ENCODE peak calls at places on chromosomes 16 and 17, in ten cellular contexts. One of them, this sample, is unnamed.

GRCh38 chr17:45147102-45147580 is 1.1 kb upstream of the HEXIM1 start:
- DNase-seq in transverse colon: no peak
- DNase-seq in GM12892: peak; percentile 58
- DNase-seq in HCT116: no peak
- DNase-seq in GM12878: no peak
- DNase-seq in breast epithelium: peak; percentile 64
- DNase-seq in upper lobe of left lung: no peak
- DNase-seq in stomach: peak; percentile 66
- DNase-seq in sigmoid colon: no peak
- DNase-seq in spleen: peak; percentile 90
- DNase-seq in this sample: no peak

GRCh38 chr17:49327835-49328784 is 33.9 kb downstream of the ZNF652 start:
- DNase-seq in transverse colon: no peak
- DNase-seq in GM12892: no peak
- DNase-seq in HCT116: no peak
- DNase-seq in GM12878: no peak
- DNase-seq in breast epithelium: no peak
- DNase-seq in upper lobe of left lung: no peak
- DNase-seq in stomach: no peak
- DNase-seq in sigmoid colon: no peak
- DNase-seq in spleen: no peak
- DNase-seq in this sample: no peak

GRCh38 chr16:46762583-46762982 is 14.4 kb upstream of the MYLK3 start:
- DNase-seq in transverse colon: no peak
- DNase-seq in GM12892: no peak
- DNase-seq in HCT116: no peak
- DNase-seq in GM12878: no peak
- DNase-seq in breast epithelium: no peak
- DNase-seq in upper lobe of left lung: no peak
- DNase-seq in stomach: no peak
- DNase-seq in sigmoid colon: no peak
- DNase-seq in spleen: no peak
- DNase-seq in this sample: no peak

GRCh38 chr16:1964046-1964505 is 550 bp downstream of the RPS2 start:
- DNase-seq in transverse colon: no peak
- DNase-seq in GM12892: no peak
- DNase-seq in HCT116: no peak
- DNase-seq in GM12878: no peak
- DNase-seq in breast epithelium: no peak
- DNase-seq in upper lobe of left lung: peak; percentile 50
- DNase-seq in stomach: no peak
- DNase-seq in sigmoid colon: no peak
- DNase-seq in spleen: no peak
- DNase-seq in this sample: no peak

GRCh38 chr17:7403043-7403901 is 625 bp downstream of the TMEM256 start:
- DNase-seq in transverse colon: peak; percentile 75
- DNase-seq in GM12892: no peak
- DNase-seq in HCT116: peak; percentile 62
- DNase-seq in GM12878: no peak
- DNase-seq in breast epithelium: no peak
- DNase-seq in upper lobe of left lung: peak; percentile 56
- DNase-seq in stomach: peak; percentile 33
- DNase-seq in sigmoid colon: peak; percentile 88
- DNase-seq in spleen: peak; percentile 84
- DNase-seq in this sample: peak; percentile 95

GRCh38 chr17:70137451-70138230 is 31.7 kb upstream of the KCNJ2 start:
- DNase-seq in transverse colon: peak; percentile 32
- DNase-seq in GM12892: peak; percentile 28
- DNase-seq in HCT116: no peak
- DNase-seq in GM12878: peak; percentile 70
- DNase-seq in breast epithelium: peak; percentile 76
- DNase-seq in upper lobe of left lung: peak; percentile 73
- DNase-seq in stomach: no peak
- DNase-seq in sigmoid colon: peak; percentile 86
- DNase-seq in spleen: no peak
- DNase-seq in this sample: no peak

GRCh38 chr17:19703106-19703775 is 13.1 kb downstream of the SLC47A2 start:
- DNase-seq in transverse colon: no peak
- DNase-seq in GM12892: no peak
- DNase-seq in HCT116: no peak
- DNase-seq in GM12878: no peak
- DNase-seq in breast epithelium: peak; percentile 13
- DNase-seq in upper lobe of left lung: peak; percentile 81
- DNase-seq in stomach: no peak
- DNase-seq in sigmoid colon: no peak
- DNase-seq in spleen: no peak
- DNase-seq in this sample: peak; percentile 90

GRCh38 chr17:79540306-79540705 is 70.5 kb downstream of the RBFOX3 start:
- DNase-seq in transverse colon: no peak
- DNase-seq in GM12892: no peak
- DNase-seq in HCT116: no peak
- DNase-seq in GM12878: no peak
- DNase-seq in breast epithelium: no peak
- DNase-seq in upper lobe of left lung: no peak
- DNase-seq in stomach: no peak
- DNase-seq in sigmoid colon: peak; percentile 45
- DNase-seq in spleen: peak; percentile 57
- DNase-seq in this sample: no peak

GRCh38 chr17:79162012-79162577 is 87.5 kb downstream of the ENGASE start:
- DNase-seq in transverse colon: no peak
- DNase-seq in GM12892: no peak
- DNase-seq in HCT116: no peak
- DNase-seq in GM12878: no peak
- DNase-seq in breast epithelium: no peak
- DNase-seq in upper lobe of left lung: no peak
- DNase-seq in stomach: no peak
- DNase-seq in sigmoid colon: no peak
- DNase-seq in spleen: no peak
- DNase-seq in this sample: no peak

GRCh38 chr16:30535777-30536190 is 1.1 kb upstream of the ZNF747 start:
- DNase-seq in transverse colon: peak; percentile 84
- DNase-seq in GM12892: peak; percentile 77
- DNase-seq in HCT116: peak; percentile 31
- DNase-seq in GM12878: peak; percentile 34
- DNase-seq in breast epithelium: peak; percentile 72
- DNase-seq in upper lobe of left lung: peak; percentile 88
- DNase-seq in stomach: peak; percentile 78
- DNase-seq in sigmoid colon: peak; percentile 90
- DNase-seq in spleen: peak; percentile 91
- DNase-seq in this sample: no peak

GRCh38 chr17:77214743-77215142 is 74.0 kb downstream of the SEC14L1 start:
- DNase-seq in transverse colon: peak; percentile 40
- DNase-seq in GM12892: no peak
- DNase-seq in HCT116: peak; percentile 56
- DNase-seq in GM12878: no peak
- DNase-seq in breast epithelium: no peak
- DNase-seq in upper lobe of left lung: peak; percentile 59
- DNase-seq in stomach: peak; percentile 51
- DNase-seq in sigmoid colon: peak; percentile 51
- DNase-seq in spleen: no peak
- DNase-seq in this sample: no peak

GRCh38 chr17:52024296-52024870 is 134.1 kb downstream of the CA10 start:
- DNase-seq in transverse colon: no peak
- DNase-seq in GM12892: no peak
- DNase-seq in HCT116: no peak
- DNase-seq in GM12878: no peak
- DNase-seq in breast epithelium: no peak
- DNase-seq in upper lobe of left lung: no peak
- DNase-seq in stomach: no peak
- DNase-seq in sigmoid colon: no peak
- DNase-seq in spleen: no peak
- DNase-seq in this sample: no peak

GRCh38 chr16:7518158-7518557 is 185.5 kb downstream of the RBFOX1 start:
- DNase-seq in transverse colon: no peak
- DNase-seq in GM12892: no peak
- DNase-seq in HCT116: no peak
- DNase-seq in GM12878: no peak
- DNase-seq in breast epithelium: no peak
- DNase-seq in upper lobe of left lung: no peak
- DNase-seq in stomach: no peak
- DNase-seq in sigmoid colon: no peak
- DNase-seq in spleen: no peak
- DNase-seq in this sample: no peak

GRCh38 chr16:2150418-2151187 is 2.2 kb downstream of the RAB26 start:
- DNase-seq in transverse colon: peak; percentile 62
- DNase-seq in GM12892: no peak
- DNase-seq in HCT116: no peak
- DNase-seq in GM12878: no peak
- DNase-seq in breast epithelium: no peak
- DNase-seq in upper lobe of left lung: no peak
- DNase-seq in stomach: peak; percentile 59
- DNase-seq in sigmoid colon: no peak
- DNase-seq in spleen: peak; percentile 68
- DNase-seq in this sample: no peak

GRCh38 chr17:57895382-57896060 is 45.7 kb upstream of the MRPS23 start:
- DNase-seq in transverse colon: no peak
- DNase-seq in GM12892: no peak
- DNase-seq in HCT116: no peak
- DNase-seq in GM12878: no peak
- DNase-seq in breast epithelium: peak; percentile 53
- DNase-seq in upper lobe of left lung: no peak
- DNase-seq in stomach: peak; percentile 45
- DNase-seq in sigmoid colon: peak; percentile 86
- DNase-seq in spleen: no peak
- DNase-seq in this sample: no peak

GRCh38 chr17:40129498-40129897 is 7.7 kb downstream of the MSL1 start:
- DNase-seq in transverse colon: no peak
- DNase-seq in GM12892: no peak
- DNase-seq in HCT116: no peak
- DNase-seq in GM12878: no peak
- DNase-seq in breast epithelium: no peak
- DNase-seq in upper lobe of left lung: no peak
- DNase-seq in stomach: no peak
- DNase-seq in sigmoid colon: no peak
- DNase-seq in spleen: no peak
- DNase-seq in this sample: no peak
- TF ChIP-seq POLR2AphosphoS5 in transverse colon: no peak
- TF ChIP-seq POLR2AphosphoS5 in GM12892: no peak
- TF ChIP-seq POLR2AphosphoS5 in HCT116: no peak
- TF ChIP-seq POLR2AphosphoS5 in GM12878: no peak
- TF ChIP-seq POLR2AphosphoS5 in breast epithelium: no peak
- TF ChIP-seq POLR2AphosphoS5 in upper lobe of left lung: no peak
- TF ChIP-seq POLR2AphosphoS5 in stomach: no peak
- TF ChIP-seq POLR2AphosphoS5 in sigmoid colon: no peak
- TF ChIP-seq POLR2AphosphoS5 in spleen: no peak
- TF ChIP-seq POLR2AphosphoS5 in this sample: no peak

GRCh38 chr17:59702304-59702703 is 4.9 kb downstream of the PTRH2 start:
- DNase-seq in transverse colon: no peak
- DNase-seq in GM12892: no peak
- DNase-seq in HCT116: no peak
- DNase-seq in GM12878: no peak
- DNase-seq in breast epithelium: no peak
- DNase-seq in upper lobe of left lung: no peak
- DNase-seq in stomach: no peak
- DNase-seq in sigmoid colon: no peak
- DNase-seq in spleen: no peak
- DNase-seq in this sample: no peak

GRCh38 chr17:59706900-59707181 is 389 bp downstream of the PTRH2 start:
- DNase-seq in transverse colon: no peak
- DNase-seq in GM12892: no peak
- DNase-seq in HCT116: no peak
- DNase-seq in GM12878: no peak
- DNase-seq in breast epithelium: no peak
- DNase-seq in upper lobe of left lung: no peak
- DNase-seq in stomach: no peak
- DNase-seq in sigmoid colon: no peak
- DNase-seq in spleen: no peak
- DNase-seq in this sample: no peak

GRCh38 chr17:59711936-59712335 is 4.5 kb downstream of the VMP1 start:
- DNase-seq in transverse colon: no peak
- DNase-seq in GM12892: no peak
- DNase-seq in HCT116: no peak
- DNase-seq in GM12878: no peak
- DNase-seq in breast epithelium: no peak
- DNase-seq in upper lobe of left lung: no peak
- DNase-seq in stomach: no peak
- DNase-seq in sigmoid colon: no peak
- DNase-seq in spleen: no peak
- DNase-seq in this sample: no peak

GRCh38 chr17:59707971-59708425 is 544 bp downstream of the VMP1 start:
- DNase-seq in transverse colon: no peak
- DNase-seq in GM12892: no peak
- DNase-seq in HCT116: no peak
- DNase-seq in GM12878: no peak
- DNase-seq in breast epithelium: no peak
- DNase-seq in upper lobe of left lung: no peak
- DNase-seq in stomach: no peak
- DNase-seq in sigmoid colon: no peak
- DNase-seq in spleen: peak; percentile 67
- DNase-seq in this sample: no peak

GRCh38 chr17:59707182-59707970 is at the start of the genes PTRH2 and VMP1:
- DNase-seq in transverse colon: peak; percentile 98
- DNase-seq in GM12892: peak; percentile 88
- DNase-seq in HCT116: peak; percentile 100
- DNase-seq in GM12878: peak; percentile 98
- DNase-seq in breast epithelium: peak; percentile 99
- DNase-seq in upper lobe of left lung: peak; percentile 99
- DNase-seq in stomach: peak; percentile 98
- DNase-seq in sigmoid colon: peak; percentile 99
- DNase-seq in spleen: peak; percentile 97
- DNase-seq in this sample: peak; percentile 99
- TF ChIP-seq POLR2A in transverse colon: peak; percentile 92
- TF ChIP-seq POLR2A in GM12892: peak; percentile 98
- TF ChIP-seq POLR2A in HCT116: peak; percentile 93
- TF ChIP-seq POLR2A in GM12878: peak; percentile 91
- TF ChIP-seq POLR2A in breast epithelium: peak; percentile 70
- TF ChIP-seq POLR2A in upper lobe of left lung: no peak
- TF ChIP-seq POLR2A in stomach: peak; percentile 17
- TF ChIP-seq POLR2A in sigmoid colon: peak; percentile 92
- TF ChIP-seq POLR2A in spleen: no peak
- TF ChIP-seq POLR2A in this sample: peak; percentile 70

GRCh38 chr16:50616883-50617629 is 64.1 kb downstream of the SNX20 start:
- DNase-seq in transverse colon: no peak
- DNase-seq in GM12892: no peak
- DNase-seq in HCT116: no peak
- DNase-seq in GM12878: no peak
- DNase-seq in breast epithelium: no peak
- DNase-seq in upper lobe of left lung: no peak
- DNase-seq in stomach: peak; percentile 66
- DNase-seq in sigmoid colon: peak; percentile 88
- DNase-seq in spleen: no peak
- DNase-seq in this sample: no peak
- TF ChIP-seq POLR2AphosphoS5 in transverse colon: no peak
- TF ChIP-seq POLR2AphosphoS5 in GM12892: no peak
- TF ChIP-seq POLR2AphosphoS5 in HCT116: no peak
- TF ChIP-seq POLR2AphosphoS5 in GM12878: no peak
- TF ChIP-seq POLR2AphosphoS5 in breast epithelium: no peak
- TF ChIP-seq POLR2AphosphoS5 in upper lobe of left lung: no peak
- TF ChIP-seq POLR2AphosphoS5 in stomach: no peak
- TF ChIP-seq POLR2AphosphoS5 in sigmoid colon: peak; percentile 33
- TF ChIP-seq POLR2AphosphoS5 in spleen: no peak
- TF ChIP-seq POLR2AphosphoS5 in this sample: peak; percentile 14

DNA sequence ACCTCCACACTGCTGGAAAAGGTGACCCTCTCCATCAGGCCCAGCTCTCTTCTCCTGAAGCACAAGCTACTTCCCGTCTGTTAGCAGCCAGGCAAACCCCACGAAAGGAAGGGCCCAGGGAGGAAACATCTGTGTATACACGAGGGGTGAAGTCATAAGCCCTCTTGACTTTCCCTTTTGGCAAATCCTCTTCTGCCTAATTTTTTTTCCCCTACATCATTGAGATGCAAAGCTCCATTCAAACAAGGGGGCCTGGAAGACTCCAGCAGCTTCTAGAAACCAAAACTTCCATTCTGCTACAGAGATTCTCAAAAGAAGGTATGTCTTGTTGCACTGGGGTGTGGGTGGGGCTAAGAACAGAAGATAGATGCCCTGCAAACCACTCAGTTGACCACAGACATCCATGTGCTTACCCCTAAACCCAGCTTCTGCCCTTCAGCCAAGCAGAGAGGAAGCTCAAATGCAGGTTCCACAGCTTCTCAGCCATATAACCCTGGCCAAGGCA is 145.6 kb upstream of the RCVRN start:
- DNase-seq in transverse colon: no peak
- DNase-seq in GM12892: no peak
- DNase-seq in HCT116: no peak
- DNase-seq in GM12878: peak; percentile 68
- DNase-seq in breast epithelium: peak; percentile 40
- DNase-seq in upper lobe of left lung: no peak
- DNase-seq in stomach: no peak
- DNase-seq in sigmoid colon: peak; percentile 85
- DNase-seq in spleen: no peak
- DNase-seq in this sample: no peak
- TF ChIP-seq POLR2A in transverse colon: no peak
- TF ChIP-seq POLR2A in GM12892: peak; percentile 77
- TF ChIP-seq POLR2A in HCT116: no peak
- TF ChIP-seq POLR2A in GM12878: peak; percentile 16
- TF ChIP-seq POLR2A in breast epithelium: no peak
- TF ChIP-seq POLR2A in upper lobe of left lung: no peak
- TF ChIP-seq POLR2A in stomach: no peak
- TF ChIP-seq POLR2A in sigmoid colon: no peak
- TF ChIP-seq POLR2A in spleen: no peak
- TF ChIP-seq POLR2A in this sample: no peak

This sample was measured in esophagus muscularis mucosa.